ENCODE peak calls at places on chromosomes 4 and X, in seven cellular contexts. K is choroid plexus epithelial cell, N is aorta, R is NCI-H460, Q is dorsolateral prefrontal cortex, U is WTC11, Z is NCI-H2227 treated with DMSO at 0.1 percent for 48 hours. P is an unnamed sample.

GRCh38 chr4:153036931-153037330 is 100.8 kb downstream of the FHDC1 start:
- DNase-seq in K (peak), N (no peak), R (peak), Q (no peak), U (no peak), Z (no peak), P (no peak)

GRCh38 chrX:54248309-54248708 is 65.3 kb upstream of the FAM120C start:
- DNase-seq in K (peak), N (no peak), R (peak), Q (no peak), U (no peak), Z (no peak), P (no peak)

GRCh38 chr4:5654791-5655190 is 53.6 kb downstream of the EVC2 start:
- DNase-seq in K (no peak), N (no peak), R (no peak), Q (peak), U (no peak), Z (no peak), P (no peak)

GRCh38 chr4:82431026-82431745 is 796 bp downstream of the ENOPH1 start:
- DNase-seq in K (peak), N (no peak), R (no peak), Q (peak), U (peak), Z (no peak), P (peak)

GRCh38 chrX:40094900-40095587 is 2.7 kb downstream of the BCOR start:
- DNase-seq in K (no peak), N (no peak), R (no peak), Q (no peak), U (no peak), Z (no peak), P (no peak)

GRCh38 chr4:107970063-107970798 is 19.5 kb upstream of the HADH start:
- DNase-seq in K (no peak), N (no peak), R (no peak), Q (no peak), U (no peak), Z (no peak), P (no peak)

GRCh38 chrX:109782994-109783711 is 50.1 kb upstream of the ACSL4 start:
- DNase-seq in K (peak), N (no peak), R (no peak), Q (no peak), U (no peak), Z (no peak), P (no peak)

GRCh38 chr4:143337600-143338287 is 1.1 kb downstream of the GAB1 start:
- DNase-seq in K (peak), N (peak), R (no peak), Q (peak), U (peak), Z (no peak), P (peak)

GRCh38 chr4:84501721-84502267 is 2.7 kb upstream of the NKX6-1 start:
- DNase-seq in K (no peak), N (no peak), R (no peak), Q (no peak), U (peak), Z (no peak), P (no peak)

GRCh38 chr4:122243785-122244184 is 91.7 kb downstream of the BLTP1 start:
- DNase-seq in K (no peak), N (no peak), R (no peak), Q (no peak), U (no peak), Z (no peak), P (no peak)

GRCh38 chr4:143411527-143412480 is 75.1 kb downstream of the GAB1 start:
- DNase-seq in K (peak), N (no peak), R (no peak), Q (no peak), U (no peak), Z (no peak), P (no peak)

GRCh38 chrX:153226344-153227190 is 47.5 kb downstream of the MAGEA1 start:
- DNase-seq in K (peak), N (peak), R (peak), Q (no peak), U (peak), Z (no peak), P (peak)

GRCh38 chr4:85423414-85423813 is 51.5 kb upstream of the ARHGAP24 start:
- DNase-seq in K (no peak), N (no peak), R (no peak), Q (no peak), U (no peak), Z (no peak), P (no peak)

GRCh38 chr4:186167605-186168004 is 23.8 kb upstream of the CYP4V2 start:
- DNase-seq in K (no peak), N (no peak), R (no peak), Q (no peak), U (no peak), Z (no peak), P (no peak)

GRCh38 chr4:3418029-3418762 is 23.6 kb upstream of the HGFAC start:
- DNase-seq in K (no peak), N (peak), R (no peak), Q (peak), U (peak), Z (no peak), P (no peak)

GRCh38 chr4:151627491-151627890 is 133.3 kb downstream of the GATB start:
- DNase-seq in K (no peak), N (no peak), R (no peak), Q (no peak), U (no peak), Z (no peak), P (no peak)

GRCh38 chr4:85557016-85557901 is 82.3 kb downstream of the ARHGAP24 start:
- DNase-seq in K (no peak), N (no peak), R (no peak), Q (no peak), U (no peak), Z (no peak), P (no peak)

GRCh38 chr4:38902695-38903094 is 35.1 kb downstream of the FAM114A1 start:
- DNase-seq in K (peak), N (no peak), R (peak), Q (no peak), U (no peak), Z (peak), P (no peak)

GRCh38 chr4:87410157-87410556 is 12.2 kb upstream of the NUDT9 start:
- DNase-seq in K (no peak), N (no peak), R (no peak), Q (no peak), U (no peak), Z (no peak), P (no peak)

GRCh38 chrX:76850851-76851250 is 423.3 kb downstream of the MAGEE1 start:
- DNase-seq in K (no peak), N (no peak), R (no peak), Q (no peak), U (peak), Z (no peak), P (peak)

GRCh38 chr4:1048781-1049590 is 37.6 kb downstream of the FGFRL1 start:
- DNase-seq in K (no peak), N (peak), R (no peak), Q (no peak), U (no peak), Z (no peak), P (no peak)

GRCh38 chr4:137541181-137541580 is 8.9 kb upstream of the PCDH18 start:
- DNase-seq in K (no peak), N (no peak), R (no peak), Q (no peak), U (no peak), Z (no peak), P (no peak)

GRCh38 chr4:5381981-5382441 is 326.3 kb downstream of the EVC2 start:
- DNase-seq in K (peak), N (no peak), R (no peak), Q (no peak), U (no peak), Z (no peak), P (no peak)

GRCh38 chr4:21512351-21512750 is 436.2 kb downstream of the KCNIP4 start:
- DNase-seq in K (peak), N (no peak), R (peak), Q (no peak), U (no peak), Z (peak), P (no peak)

GRCh38 chrX:93874554-93874953 is 200.5 kb downstream of the FAM133A start:
- DNase-seq in K (peak), N (no peak), R (peak), Q (no peak), U (peak), Z (no peak), P (peak)

GRCh38 chr4:48673537-48673936 is 106.5 kb downstream of the FRYL start:
- DNase-seq in K (no peak), N (no peak), R (no peak), Q (no peak), U (no peak), Z (no peak), P (no peak)

GRCh38 chrX:12975999-12976558 is 1.2 kb downstream of the TMSB4X start:
- DNase-seq in K (peak), N (peak), R (no peak), Q (no peak), U (peak), Z (peak), P (peak)

GRCh38 chr4:55468724-55469123 is 73.0 kb downstream of the TMEM165 start:
- DNase-seq in K (peak), N (no peak), R (peak), Q (no peak), U (no peak), Z (no peak), P (no peak)

GRCh38 chr4:47835489-47835888 is 2.4 kb downstream of the CORIN start:
- DNase-seq in K (peak), N (no peak), R (no peak), Q (no peak), U (no peak), Z (no peak), P (no peak)

GRCh38 chr4:74098628-74098995 is 383 bp downstream of the CXCL2 start:
- DNase-seq in K (peak), N (no peak), R (no peak), Q (no peak), U (peak), Z (no peak), P (peak)

GRCh38 chr4:85402371-85402770 is 72.6 kb upstream of the ARHGAP24 start:
- DNase-seq in K (peak), N (no peak), R (no peak), Q (no peak), U (no peak), Z (no peak), P (no peak)

GRCh38 chrX:76555816-76556215 is 128.3 kb downstream of the MAGEE1 start:
- DNase-seq in K (peak), N (no peak), R (peak), Q (no peak), U (peak), Z (no peak), P (peak)

GRCh38 chrX:134406230-134406794 is 53.7 kb upstream of the HPRT1 start:
- DNase-seq in K (peak), N (no peak), R (no peak), Q (no peak), U (no peak), Z (no peak), P (peak)

GRCh38 chr4:180437601-180438000 is 1805.6 kb upstream of the TENM3 start:
- DNase-seq in K (no peak), N (no peak), R (no peak), Q (no peak), U (no peak), Z (no peak), P (no peak)

GRCh38 chrX:13506574-13506973 is 62.8 kb upstream of the EGFL6 start:
- DNase-seq in K (peak), N (no peak), R (peak), Q (no peak), U (peak), Z (peak), P (peak)

GRCh38 chrX:45077748-45078424 is 122.8 kb downstream of the DIPK2B start:
- DNase-seq in K (peak), N (no peak), R (no peak), Q (no peak), U (no peak), Z (no peak), P (no peak)

GRCh38 chrX:11363069-11363594 is 69.9 kb downstream of the AMELX start:
- DNase-seq in K (no peak), N (no peak), R (no peak), Q (no peak), U (no peak), Z (no peak), P (no peak)

GRCh38 chr4:177583000-177583399 is 140.8 kb upstream of the AGA start:
- DNase-seq in K (peak), N (no peak), R (no peak), Q (no peak), U (no peak), Z (no peak), P (no peak)